ENCODE peak calls at places on chromosomes 6 and 20, in six cellular contexts. G, D, T, U, J and R are unnamed samples.

GRCh38 chr20:37294262-37294981 is 5.0 kb downstream of the MANBAL start:
- DNase-seq in T (peak), J (peak), D (no peak), U (no peak), G (peak), R (peak)

GRCh38 chr6:169224185-169224695 is 29.4 kb downstream of the THBS2 start:
- DNase-seq in D (no peak), T (peak), J (peak), U (no peak), G (peak), R (peak)

GRCh38 chr6:31949926-31950548 is 4.1 kb downstream of the CFB start:
- DNase-seq in U (no peak), T (no peak), G (no peak), J (no peak), D (no peak), R (peak)

GRCh38 chr6:146582857-146583256 is 15.9 kb upstream of the ADGB start:
- DNase-seq in D (no peak), U (no peak), T (peak), J (no peak), G (peak), R (no peak)

GRCh38 chr6:132734694-132735236 is 20.9 kb upstream of the VNN1 start:
- DNase-seq in D (no peak), T (peak), G (peak), U (peak), J (no peak), R (peak)

GRCh38 chr20:51749674-51750036 is 18.5 kb downstream of the ATP9A start:
- DNase-seq in G (peak), D (no peak), T (peak), U (no peak), J (peak), R (peak)

GRCh38 chr6:158033751-158034702 is 52.4 kb downstream of the SYNJ2 start:
- DNase-seq in J (no peak), T (peak), D (no peak), U (no peak), G (no peak), R (no peak)

GRCh38 chr20:56689852-56690485 is 60.9 kb downstream of the TFAP2C start:
- DNase-seq in J (peak), D (no peak), T (peak), U (no peak), G (no peak), R (no peak)

GRCh38 chr20:51639206-51639832 is 96.8 kb upstream of the NFATC2 start:
- DNase-seq in J (peak), U (peak), D (peak), T (peak), G (peak), R (no peak)

GRCh38 chr6:83378621-83379388 is 52.0 kb downstream of the ME1 start:
- DNase-seq in U (no peak), T (peak), D (no peak), J (peak), G (peak), R (no peak)

GRCh38 chr20:32585011-32585518 is at the start of gene NOL4L:
- DNase-seq in G (no peak), D (no peak), T (peak), J (no peak), U (peak), R (peak)

GRCh38 chr6:21367148-21367547 is 226.4 kb upstream of the SOX4 start:
- DNase-seq in D (no peak), G (no peak), J (no peak), T (no peak), U (no peak), R (no peak)

GRCh38 chr6:113856011-113856551 is 1.1 kb upstream of the MARCKS start:
- DNase-seq in U (peak), T (peak), G (peak), J (peak), D (peak), R (peak)

GRCh38 chr6:1839315-1839714 is 229.6 kb downstream of the FOXC1 start:
- DNase-seq in J (no peak), T (no peak), U (no peak), D (no peak), G (no peak), R (no peak)

GRCh38 chr20:51446230-51446629 is 96.3 kb downstream of the NFATC2 start:
- DNase-seq in U (no peak), J (no peak), G (no peak), T (no peak), D (no peak), R (peak)

GRCh38 chr6:158908596-158908995 is 89.4 kb upstream of the EZR start:
- DNase-seq in G (no peak), T (no peak), U (no peak), D (no peak), J (no peak), R (no peak)

GRCh38 chr20:58044286-58044685 is 184.2 kb downstream of the ANKRD60 start:
- DNase-seq in U (no peak), T (no peak), D (no peak), G (no peak), J (no peak), R (no peak)

GRCh38 chr20:17442588-17442987 is 88.6 kb downstream of the BFSP1 start:
- DNase-seq in G (no peak), T (no peak), U (peak), D (peak), J (no peak), R (no peak)
- TF ChIP-seq CTCF in G (no peak), T (no peak), U (peak), D (peak), J (no peak), R (no peak)

DNA sequence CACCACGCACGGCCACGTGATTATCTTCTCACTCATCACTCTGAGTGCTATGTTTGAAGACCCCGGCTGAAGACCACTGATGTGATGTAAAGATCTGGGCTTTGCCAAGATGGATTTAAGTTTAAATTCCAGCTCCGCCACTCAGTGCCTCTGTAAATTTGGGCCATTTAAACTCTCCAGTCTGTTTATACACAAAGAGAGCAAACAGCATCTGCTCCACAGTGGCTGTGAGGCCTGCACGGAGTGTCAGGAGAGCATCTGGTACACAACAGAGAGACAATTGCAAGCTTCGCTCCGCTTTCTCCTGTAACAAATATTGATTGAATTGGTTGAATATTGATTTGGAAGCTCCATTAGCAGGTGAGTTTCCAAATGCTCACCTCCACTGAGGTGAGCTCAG is 80.5 kb upstream of the FRMD1 start:
- DNase-seq in T (no peak), D (no peak), G (no peak), U (no peak), J (no peak), R (no peak)
- H3K27ac ChIP-seq in T (no peak), D (no peak), G (no peak), U (no peak), J (no peak), R (no peak)

GRCh38 chr6:4403023-4403752 is 267.8 kb upstream of the ECI2 start:
- DNase-seq in D (no peak), J (no peak), T (no peak), G (no peak), U (no peak), R (no peak)

GRCh38 chr6:4403828-4404227 is 268.5 kb upstream of the ECI2 start:
- DNase-seq in U (no peak), J (no peak), D (no peak), G (no peak), T (no peak), R (peak)

GRCh38 chr6:4399656-4400055 is 264.3 kb upstream of the ECI2 start:
- DNase-seq in D (no peak), J (no peak), U (no peak), G (no peak), T (no peak), R (no peak)

GRCh38 chr6:4402477-4402976 is 267.2 kb upstream of the ECI2 start:
- DNase-seq in G (peak), U (no peak), D (no peak), J (peak), T (peak), R (peak)

GRCh38 chr6:4401408-4402367 is 266.3 kb upstream of the ECI2 start:
- DNase-seq in G (peak), J (no peak), T (peak), U (no peak), D (no peak), R (peak)
- H2AFZ ChIP-seq in G (peak), J (no peak), T (no peak), U (no peak), D (no peak), R (no peak)

DNA sequence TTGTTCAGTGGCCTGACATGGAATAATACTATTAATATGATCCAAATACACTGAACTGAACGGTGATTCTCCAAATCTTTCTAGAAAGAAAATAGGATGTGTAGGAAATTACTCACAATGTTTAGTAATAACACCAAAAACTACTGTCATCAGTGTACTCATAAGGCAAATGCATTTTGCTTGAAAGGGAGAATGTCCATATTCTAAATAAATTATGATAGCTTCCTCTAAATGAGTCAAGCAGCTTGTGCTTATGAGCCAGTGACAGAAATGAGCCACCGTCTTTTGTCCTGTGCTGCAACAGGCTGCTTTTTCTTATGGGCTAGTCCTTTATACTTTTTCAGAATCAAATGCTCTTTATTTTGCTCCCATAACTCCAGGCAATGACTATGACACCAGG is 4.5 kb upstream of the ZNF451 start:
- DNase-seq in T (no peak), D (no peak), J (no peak), G (peak), U (no peak), R (no peak)
- TF ChIP-seq CTCF in T (no peak), D (no peak), J (no peak), G (no peak), U (no peak), R (no peak)